ENCODE peak calls at places on chromosomes 7 and 10, in five cellular contexts. M, D, L, G and P are unnamed samples. For H3K4me1, the result is how much of the 10 kb centered on the place peaks cover.

GRCh38 chr7:129797224-129797789 is 155.5 kb downstream of the UBE2H start:
- DNase-seq in M (no peak), D (no peak), L (peak), G (peak), P (no peak)

GRCh38 chr7:127751723-127752448 is 99.9 kb downstream of the SND1 start:
- DNase-seq in M (no peak), D (no peak), L (no peak), G (no peak), P (no peak)

GRCh38 chr10:3783721-3784432 is 1.1 kb downstream of the KLF6 start:
- DNase-seq in M (no peak), D (peak), L (no peak), G (peak), P (peak)

GRCh38 chr10:72764151-72764550 is 72.2 kb downstream of the MCU start:
- DNase-seq in M (no peak), D (no peak), L (no peak), G (no peak), P (no peak)

GRCh38 chr7:35437619-35438275 is 183.8 kb upstream of the TBX20 start:
- DNase-seq in M (no peak), D (no peak), L (no peak), G (no peak), P (no peak)

GRCh38 chr10:98790817-98791216 is 344.1 kb upstream of the HPS1 start:
- DNase-seq in M (no peak), D (no peak), L (no peak), G (no peak), P (no peak)

GRCh38 chr7:37304926-37305325 is 143.7 kb downstream of the ELMO1 start:
- DNase-seq in M (no peak), D (no peak), L (no peak), G (no peak), P (no peak)

GRCh38 chr7:157011333-157012112 is 1.1 kb upstream of the MNX1 start:
- DNase-seq in M (no peak), D (no peak), L (peak), G (peak), P (no peak)

GRCh38 chr10:83023647-83024046 is 1115.7 kb upstream of the GHITM start:
- DNase-seq in M (no peak), D (no peak), L (no peak), G (no peak), P (no peak)

GRCh38 chr10:5952731-5953385 is 24.5 kb downstream of the IL15RA start:
- DNase-seq in M (peak), D (no peak), L (no peak), G (peak), P (no peak)

GRCh38 chr10:18594574-18595156 is 56.7 kb downstream of the NSUN6 start:
- DNase-seq in M (no peak), D (no peak), L (no peak), G (no peak), P (no peak)

GRCh38 chr7:105978035-105978434 is 15.0 kb downstream of the CDHR3 start:
- DNase-seq in M (no peak), D (no peak), L (no peak), G (no peak), P (no peak)

GRCh38 chr10:70903262-70903921 is 15.0 kb upstream of the PCBD1 start:
- DNase-seq in M (no peak), D (peak), L (peak), G (no peak), P (peak)

GRCh38 chr7:54967384-54967783 is 51.4 kb upstream of the EGFR start:
- DNase-seq in M (peak), D (no peak), L (no peak), G (no peak), P (no peak)

GRCh38 chr10:28432210-28432676 is 100.7 kb upstream of the WAC start:
- DNase-seq in M (peak), D (peak), L (peak), G (no peak), P (peak)

GRCh38 chr7:124667312-124667711 is 98.3 kb downstream of the GPR37 start:
- DNase-seq in M (no peak), D (no peak), L (no peak), G (no peak), P (no peak)

GRCh38 chr7:66050990-66051424 is 24.6 kb upstream of the ASL start:
- DNase-seq in M (peak), D (no peak), L (no peak), G (no peak), P (no peak)

GRCh38 chr10:129774736-129775401 is 189.2 kb downstream of the EBF3 start:
- DNase-seq in M (peak), D (peak), L (no peak), G (peak), P (no peak)

GRCh38 chr7:151745090-151745638 is 131.8 kb downstream of the PRKAG2 start:
- DNase-seq in M (peak), D (peak), L (peak), G (peak), P (peak)

GRCh38 chr10:106910666-106911065 is 253.8 kb downstream of the SORCS1 start:
- DNase-seq in M (no peak), D (no peak), L (no peak), G (no peak), P (no peak)

GRCh38 chr10:49298666-49298989 is 342 bp upstream of the C10orf71 start:
- DNase-seq in M (no peak), D (peak), L (no peak), G (peak), P (peak)

GRCh38 chr7:28267012-28267411 is 86.4 kb upstream of the JAZF1 start:
- DNase-seq in M (no peak), D (no peak), L (no peak), G (no peak), P (no peak)

GRCh38 chr10:82908751-82909150 is 1033.8 kb downstream of the NRG3 start:
- DNase-seq in M (no peak), D (no peak), L (no peak), G (no peak), P (no peak)

GRCh38 chr7:12385364-12385786 is 18.3 kb downstream of the VWDE start:
- DNase-seq in M (no peak), D (no peak), L (no peak), G (no peak), P (no peak)

GRCh38 chr7:149604521-149604920 is 106.9 kb upstream of the ZNF746 start:
- DNase-seq in M (no peak), D (no peak), L (no peak), G (no peak), P (no peak)

GRCh38 chr10:60377955-60378354 is 11.7 kb downstream of the ANK3 start:
- DNase-seq in M (no peak), D (no peak), L (no peak), G (no peak), P (no peak)

GRCh38 chr7:142405122-142405765 is 147.4 kb upstream of the PRSS58 start:
- DNase-seq in M (no peak), D (no peak), L (no peak), G (no peak), P (no peak)

GRCh38 chr7:106927541-106927940 is 62.5 kb downstream of the PIK3CG start:
- DNase-seq in M (no peak), D (no peak), L (no peak), G (no peak), P (no peak)

GRCh38 chr10:89163265-89163995 is 43.7 kb downstream of the CH25H start:
- DNase-seq in M (peak), D (peak), L (no peak), G (no peak), P (peak)

GRCh38 chr7:94584113-94584512 is 71.8 kb downstream of the SGCE start:
- DNase-seq in M (no peak), D (no peak), L (no peak), G (no peak), P (no peak)

GRCh38 chr10:98030093-98030821 is at the start of gene CRTAC1:
- DNase-seq in M (peak), D (peak), L (peak), G (peak), P (peak)

GRCh38 chr10:54660397-54660796 is 140.6 kb downstream of the PCDH15 start:
- DNase-seq in M (no peak), D (no peak), L (no peak), G (no peak), P (no peak)

GRCh38 chr10:54667136-54667535 is 133.9 kb downstream of the PCDH15 start:
- DNase-seq in M (no peak), D (no peak), L (no peak), G (no peak), P (no peak)

DNA sequence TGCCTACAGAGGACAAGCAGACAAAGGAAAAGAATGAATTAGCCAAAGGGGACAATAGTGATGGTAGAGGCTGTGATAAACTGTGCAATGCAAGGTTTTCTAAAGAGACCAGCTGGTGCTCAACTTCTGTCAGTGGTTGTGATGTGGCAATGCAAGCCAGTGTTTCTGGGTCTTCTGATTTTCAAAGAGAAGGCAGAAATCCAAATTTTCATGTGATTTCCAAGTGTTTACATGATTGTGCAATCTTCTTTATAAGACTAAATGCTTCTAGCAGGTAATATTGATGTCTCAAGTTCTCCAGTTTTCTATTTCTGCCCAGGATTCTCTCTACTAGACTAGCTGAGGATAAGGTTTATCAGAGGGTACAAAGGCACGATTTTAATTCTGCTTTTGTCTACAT is 135.9 kb downstream of the PCDH15 start:
- DNase-seq in M (no peak), D (no peak), L (no peak), G (no peak), P (no peak)
- H3K27ac ChIP-seq in M (no peak), D (no peak), L (no peak), G (no peak), P (no peak)

DNA sequence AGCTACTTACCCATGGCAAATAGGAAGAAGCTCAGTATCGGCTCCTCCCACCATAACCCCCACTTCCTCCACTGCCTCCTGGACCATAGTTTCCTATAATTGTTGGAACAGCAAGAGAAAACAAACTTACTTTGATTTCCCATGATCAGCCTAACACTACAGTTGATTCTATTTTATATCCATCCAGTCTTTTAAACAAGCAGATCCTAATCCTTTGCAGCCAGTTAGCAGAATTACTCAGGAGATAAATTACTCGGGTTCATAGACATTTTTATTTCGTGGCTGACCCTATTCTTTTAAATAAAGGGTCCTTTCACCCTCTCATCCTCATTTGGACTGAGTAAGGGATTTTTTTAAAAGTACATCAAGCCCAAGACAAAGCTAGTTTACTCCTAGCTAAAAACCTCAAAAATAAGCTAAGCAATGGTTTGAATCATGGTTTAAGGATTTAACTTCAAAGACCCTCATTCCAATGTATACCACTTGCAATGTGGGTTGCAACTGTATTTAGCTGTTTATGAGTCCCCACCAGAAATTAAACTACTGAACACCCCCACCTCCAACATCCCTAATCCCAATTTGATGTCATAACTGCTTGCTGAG is 8.0 kb downstream of the HNRNPA2B1 start:
- DNase-seq in M (no peak), D (no peak), L (no peak), G (no peak), P (no peak)
- H3K4me1 ChIP-seq in M (half or more), D (under half), L (half or more), G (under half), P (half or more)

DNA sequence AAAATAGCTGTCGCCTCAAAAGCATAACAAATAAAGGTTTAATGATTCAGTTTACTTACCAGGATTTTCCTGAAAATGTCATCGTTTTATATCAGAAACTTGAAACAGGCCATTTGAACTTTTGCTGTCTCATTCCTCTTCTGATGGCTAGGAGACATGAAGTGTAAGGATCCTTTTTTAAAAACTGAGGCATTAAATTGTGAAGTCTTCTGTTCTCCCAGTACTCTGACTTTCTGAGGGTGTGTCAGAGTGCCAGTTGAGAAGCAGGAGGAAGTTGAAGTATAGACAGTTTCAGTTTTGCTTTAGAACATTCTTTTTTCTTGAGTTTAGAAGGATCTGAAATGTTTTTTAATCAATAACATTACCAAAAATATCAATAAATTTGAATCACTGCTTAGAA is at the start of gene SAMD9L:
- DNase-seq in M (no peak), D (no peak), L (no peak), G (no peak), P (no peak)
- H3K27ac ChIP-seq in M (peak), D (peak), L (no peak), G (no peak), P (peak)

DNA sequence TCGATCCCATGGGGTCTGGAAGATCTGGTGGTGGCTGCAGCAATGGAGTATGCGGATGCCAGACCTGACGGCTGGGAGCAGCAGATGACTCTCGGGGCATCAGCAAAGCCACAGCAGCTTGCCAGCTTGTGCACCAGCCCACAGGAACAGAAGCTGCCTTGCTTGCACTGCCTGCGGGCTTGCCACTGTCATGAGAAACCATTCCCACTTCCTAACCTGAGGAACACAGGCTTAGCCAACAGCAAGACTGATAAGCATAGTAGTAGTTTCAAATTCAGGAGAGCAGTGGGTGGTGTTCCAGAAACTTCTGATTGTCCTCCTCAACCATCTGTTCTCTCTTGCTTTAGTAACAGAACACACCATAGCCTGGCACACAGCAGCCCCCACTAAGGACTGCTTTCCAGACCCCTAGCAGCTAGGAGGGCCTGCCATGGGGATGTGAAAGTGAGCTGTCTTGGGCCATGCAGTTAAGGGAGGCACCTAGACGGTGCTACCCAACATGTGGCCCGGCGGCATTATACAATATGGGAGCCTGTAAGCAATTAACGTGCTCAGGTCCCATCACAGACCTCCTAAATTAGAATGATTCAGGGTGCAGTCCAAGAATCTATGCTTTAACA is 7.3 kb downstream of the ANXA11 start:
- DNase-seq in M (peak), D (no peak), L (no peak), G (no peak), P (peak)
- H3K4me1 ChIP-seq in M (half or more), D (under half), L (half or more), G (under half), P (half or more)

DNA sequence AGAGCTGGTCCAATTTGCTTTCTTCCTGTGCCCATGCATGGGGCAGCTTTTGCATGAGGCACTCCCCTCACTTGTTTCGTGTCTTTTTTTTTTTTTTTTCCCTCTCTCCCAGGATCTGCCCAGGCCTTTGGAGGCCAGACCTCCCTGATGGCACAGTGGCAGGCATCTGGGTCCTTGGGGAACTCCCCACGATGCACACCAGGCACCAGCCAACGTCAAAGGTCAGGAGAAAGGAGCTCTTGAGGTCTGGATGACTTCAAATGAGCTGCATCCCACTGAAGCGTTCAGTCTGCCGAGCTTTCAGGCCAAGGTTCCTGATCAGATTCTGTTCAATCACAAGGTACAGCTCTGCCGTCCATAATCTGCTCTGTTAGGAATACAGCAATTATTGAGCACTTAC is 97.2 kb upstream of the CARD11 start:
- DNase-seq in M (no peak), D (no peak), L (no peak), G (peak), P (no peak)
- H3K27ac ChIP-seq in M (no peak), D (no peak), L (no peak), G (no peak), P (no peak)

GRCh38 chr7:23004247-23004520 is 9.7 kb downstream of the HYCC1 start:
- DNase-seq in M (no peak), D (no peak), L (no peak), G (no peak), P (no peak)

GRCh38 chr7:23003505-23004246 is 10.3 kb downstream of the HYCC1 start:
- DNase-seq in M (no peak), D (no peak), L (no peak), G (no peak), P (no peak)

GRCh38 chr7:23000597-23001360 is 13.2 kb downstream of the HYCC1 start:
- DNase-seq in M (no peak), D (no peak), L (no peak), G (no peak), P (no peak)

GRCh38 chr7:23002698-23003097 is 11.2 kb downstream of the HYCC1 start:
- DNase-seq in M (no peak), D (no peak), L (no peak), G (no peak), P (no peak)

GRCh38 chr7:23001610-23002009 is 12.3 kb downstream of the HYCC1 start:
- DNase-seq in M (no peak), D (no peak), L (no peak), G (no peak), P (no peak)
- H3K4me1 ChIP-seq in M (under half), D (under half), L (under half), G (under half), P (under half)

DNA sequence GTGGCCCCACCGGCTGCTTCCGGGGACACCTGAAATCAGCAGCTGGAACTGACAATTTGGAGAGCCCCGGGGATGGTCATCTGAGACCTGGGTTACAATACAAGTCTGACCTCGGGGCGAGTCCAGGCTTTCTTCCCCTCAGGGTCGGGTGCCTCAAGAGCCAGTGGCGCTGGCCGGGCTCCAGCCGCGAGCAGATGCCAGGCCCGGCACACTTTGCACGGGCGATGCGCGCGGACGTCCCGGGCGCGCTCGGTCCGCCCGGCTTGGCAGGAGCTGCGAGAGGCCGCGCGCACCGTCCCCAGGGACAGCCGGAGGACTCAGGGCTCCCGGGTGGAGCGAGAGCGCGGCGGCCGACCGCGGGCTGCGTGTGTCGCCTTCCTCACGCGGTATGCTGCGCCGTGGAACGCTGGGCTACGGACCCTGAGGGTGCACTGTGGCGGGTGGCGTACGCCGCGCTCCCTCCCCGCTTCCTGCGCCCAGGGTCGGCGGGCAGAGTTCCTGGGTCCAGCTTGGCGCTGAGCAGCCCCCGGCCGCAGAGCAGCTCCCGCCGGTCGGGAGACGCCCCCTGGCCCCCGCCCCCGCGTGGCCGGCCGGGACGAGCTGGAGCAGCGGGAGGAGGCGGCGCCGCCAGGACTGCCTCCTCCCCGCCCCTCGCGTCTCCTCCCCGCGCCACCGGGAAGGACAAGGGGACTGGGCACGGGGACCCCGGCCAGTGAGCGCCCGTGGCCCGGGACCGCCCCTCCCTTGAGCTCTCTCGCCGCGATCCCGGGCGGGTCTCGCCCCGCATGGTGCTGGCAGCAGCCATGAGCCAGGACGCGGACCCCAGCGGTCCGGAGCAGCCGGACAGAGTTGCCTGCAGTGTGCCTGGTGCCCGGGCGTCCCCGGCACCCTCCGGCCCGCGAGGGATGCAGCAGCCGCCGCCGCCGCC is at the start of gene RBM20:
- DNase-seq in M (no peak), D (no peak), L (peak), G (peak), P (peak)
- H3K27ac ChIP-seq in M (no peak), D (peak), L (no peak), G (peak), P (peak)